ENCODE peak calls at places on chromosomes 16 and 17, in five cellular contexts. Y, Z, J, O and V are unnamed samples.
A peak's percentile ranks its signal among the peaks of the same experiment; 100 is the strongest.

GRCh38 chr16:71895679-71896385 is 501 bp downstream of the IST1 start:
- DNase-seq in Y (no peak), Z (no peak), J (peak; percentile 43), O (peak; percentile 35), V (no peak)

GRCh38 chr17:66411498-66411897 is 109.1 kb downstream of the PRKCA start:
- DNase-seq in Y (no peak), Z (no peak), J (no peak), O (no peak), V (no peak)

GRCh38 chr16:11699234-11699894 is 31.1 kb downstream of the SNN start:
- DNase-seq in Y (no peak), Z (no peak), J (no peak), O (no peak), V (no peak)

GRCh38 chr16:86732621-86733297 is 154.4 kb downstream of the FOXL1 start:
- DNase-seq in Y (no peak), Z (no peak), J (no peak), O (no peak), V (no peak)

GRCh38 chr16:69691980-69692911 is 34.1 kb downstream of the NQO1 start:
- DNase-seq in Y (no peak), Z (no peak), J (no peak), O (no peak), V (no peak)

GRCh38 chr16:4962716-4963115 is 4.6 kb downstream of the SEC14L5 start:
- DNase-seq in Y (no peak), Z (no peak), J (no peak), O (no peak), V (no peak)

GRCh38 chr16:14522617-14523135 is 107.4 kb downstream of the PARN start:
- DNase-seq in Y (no peak), Z (no peak), J (no peak), O (no peak), V (no peak)

GRCh38 chr17:74012465-74012864 is 191.0 kb upstream of the RPL38 start:
- DNase-seq in Y (no peak), Z (no peak), J (no peak), O (peak; percentile 8), V (no peak)

GRCh38 chr17:79620207-79621038 is 9.6 kb upstream of the RBFOX3 start:
- DNase-seq in Y (no peak), Z (no peak), J (no peak), O (no peak), V (no peak)

GRCh38 chr16:80938035-80938927 is 68.4 kb downstream of the CMC2 start:
- DNase-seq in Y (peak; percentile 24), Z (no peak), J (peak; percentile 87), O (no peak), V (no peak)

GRCh38 chr16:72884037-72884436 is 163.9 kb downstream of the ZFHX3 start:
- DNase-seq in Y (no peak), Z (no peak), J (no peak), O (no peak), V (no peak)

GRCh38 chr16:10182186-10182683 is at the start of gene GRIN2A:
- DNase-seq in Y (no peak), Z (no peak), J (no peak), O (no peak), V (no peak)

GRCh38 chr17:3030096-3030495 is 33.3 kb downstream of the OR1D5 start:
- DNase-seq in Y (no peak), Z (no peak), J (no peak), O (no peak), V (no peak)